ENCODE peak calls at places on chromosomes 4 and X, in seven cellular contexts. One of them, this sample, is unnamed.

GRCh38 chr4:13484749-13485345 is 707 bp upstream of the RAB28 start:
- DNase-seq in body of pancreas: no peak
- DNase-seq in AG10803: peak
- DNase-seq in mucosa of descending colon: no peak
- DNase-seq in GM06990: no peak
- DNase-seq in HCT116: peak
- DNase-seq in psoas muscle: no peak
- DNase-seq in this sample: peak

GRCh38 chrX:71867680-71868079 is 43.0 kb upstream of the NHSL2 start:
- DNase-seq in body of pancreas: no peak
- DNase-seq in AG10803: no peak
- DNase-seq in mucosa of descending colon: no peak
- DNase-seq in GM06990: no peak
- DNase-seq in HCT116: no peak
- DNase-seq in psoas muscle: no peak
- DNase-seq in this sample: no peak

GRCh38 chr4:101791189-101791572 is 651 bp downstream of the BANK1 start:
- DNase-seq in body of pancreas: peak
- DNase-seq in AG10803: no peak
- DNase-seq in mucosa of descending colon: peak
- DNase-seq in GM06990: no peak
- DNase-seq in HCT116: peak
- DNase-seq in psoas muscle: no peak
- DNase-seq in this sample: no peak

GRCh38 chr4:41819621-41820020 is 71.1 kb upstream of the PHOX2B start:
- DNase-seq in body of pancreas: no peak
- DNase-seq in AG10803: no peak
- DNase-seq in mucosa of descending colon: no peak
- DNase-seq in GM06990: no peak
- DNase-seq in HCT116: no peak
- DNase-seq in psoas muscle: no peak
- DNase-seq in this sample: no peak

GRCh38 chrX:136195247-136195646 is 47.9 kb downstream of the FHL1 start:
- DNase-seq in body of pancreas: no peak
- DNase-seq in AG10803: no peak
- DNase-seq in mucosa of descending colon: no peak
- DNase-seq in GM06990: no peak
- DNase-seq in HCT116: no peak
- DNase-seq in psoas muscle: no peak
- DNase-seq in this sample: no peak

GRCh38 chr4:100690812-100691211 is 173.0 kb upstream of the EMCN start:
- DNase-seq in body of pancreas: no peak
- DNase-seq in AG10803: no peak
- DNase-seq in mucosa of descending colon: no peak
- DNase-seq in GM06990: no peak
- DNase-seq in HCT116: no peak
- DNase-seq in psoas muscle: no peak
- DNase-seq in this sample: no peak

GRCh38 chr4:98662619-98663225 is 4.3 kb upstream of the TSPAN5 start:
- DNase-seq in body of pancreas: no peak
- DNase-seq in AG10803: peak
- DNase-seq in mucosa of descending colon: no peak
- DNase-seq in GM06990: no peak
- DNase-seq in HCT116: no peak
- DNase-seq in psoas muscle: no peak
- DNase-seq in this sample: no peak

GRCh38 chr4:111228396-111228795 is 605.5 kb upstream of the PITX2 start:
- DNase-seq in body of pancreas: no peak
- DNase-seq in AG10803: peak
- DNase-seq in mucosa of descending colon: no peak
- DNase-seq in GM06990: no peak
- DNase-seq in HCT116: no peak
- DNase-seq in psoas muscle: no peak
- DNase-seq in this sample: peak

GRCh38 chrX:15834827-15835595 is 19.6 kb downstream of the AP1S2 start:
- DNase-seq in body of pancreas: no peak
- DNase-seq in AG10803: no peak
- DNase-seq in mucosa of descending colon: no peak
- DNase-seq in GM06990: no peak
- DNase-seq in HCT116: no peak
- DNase-seq in psoas muscle: no peak
- DNase-seq in this sample: peak

GRCh38 chrX:15956684-15957083 is 102.1 kb upstream of the AP1S2 start:
- DNase-seq in body of pancreas: no peak
- DNase-seq in AG10803: no peak
- DNase-seq in mucosa of descending colon: no peak
- DNase-seq in GM06990: no peak
- DNase-seq in HCT116: no peak
- DNase-seq in psoas muscle: no peak
- DNase-seq in this sample: no peak

GRCh38 chr4:11480683-11481082 is 52.0 kb upstream of the HS3ST1 start:
- DNase-seq in body of pancreas: no peak
- DNase-seq in AG10803: no peak
- DNase-seq in mucosa of descending colon: no peak
- DNase-seq in GM06990: no peak
- DNase-seq in HCT116: no peak
- DNase-seq in psoas muscle: no peak
- DNase-seq in this sample: no peak

GRCh38 chr4:75629239-75629638 is 1.1 kb downstream of the CDKL2 start:
- DNase-seq in body of pancreas: no peak
- DNase-seq in AG10803: no peak
- DNase-seq in mucosa of descending colon: no peak
- DNase-seq in GM06990: no peak
- DNase-seq in HCT116: no peak
- DNase-seq in psoas muscle: no peak
- DNase-seq in this sample: no peak

GRCh38 chr4:142550955-142551354 is 295.1 kb downstream of the INPP4B start:
- DNase-seq in body of pancreas: no peak
- DNase-seq in AG10803: peak
- DNase-seq in mucosa of descending colon: no peak
- DNase-seq in GM06990: no peak
- DNase-seq in HCT116: peak
- DNase-seq in psoas muscle: no peak
- DNase-seq in this sample: peak

GRCh38 chr4:138182838-138183426 is 59.2 kb downstream of the SLC7A11 start:
- DNase-seq in body of pancreas: no peak
- DNase-seq in AG10803: peak
- DNase-seq in mucosa of descending colon: no peak
- DNase-seq in GM06990: no peak
- DNase-seq in HCT116: peak
- DNase-seq in psoas muscle: no peak
- DNase-seq in this sample: peak

GRCh38 chrX:47587091-47587891 is 5.1 kb downstream of the TIMP1 start:
- DNase-seq in body of pancreas: no peak
- DNase-seq in AG10803: no peak
- DNase-seq in mucosa of descending colon: no peak
- DNase-seq in GM06990: no peak
- DNase-seq in HCT116: no peak
- DNase-seq in psoas muscle: no peak
- DNase-seq in this sample: peak

GRCh38 chr4:24750106-24750505 is 45.3 kb upstream of the SOD3 start:
- DNase-seq in body of pancreas: no peak
- DNase-seq in AG10803: no peak
- DNase-seq in mucosa of descending colon: no peak
- DNase-seq in GM06990: no peak
- DNase-seq in HCT116: no peak
- DNase-seq in psoas muscle: no peak
- DNase-seq in this sample: no peak

GRCh38 chrX:9471571-9471985 is 6.7 kb downstream of the TBL1X start:
- DNase-seq in body of pancreas: no peak
- DNase-seq in AG10803: no peak
- DNase-seq in mucosa of descending colon: no peak
- DNase-seq in GM06990: no peak
- DNase-seq in HCT116: no peak
- DNase-seq in psoas muscle: no peak
- DNase-seq in this sample: no peak

GRCh38 chr4:84718699-84719098 is 135.8 kb downstream of the CDS1 start:
- DNase-seq in body of pancreas: no peak
- DNase-seq in AG10803: no peak
- DNase-seq in mucosa of descending colon: no peak
- DNase-seq in GM06990: no peak
- DNase-seq in HCT116: no peak
- DNase-seq in psoas muscle: no peak
- DNase-seq in this sample: no peak

GRCh38 chr4:153988446-153988845 is 199.6 kb upstream of the SFRP2 start:
- DNase-seq in body of pancreas: no peak
- DNase-seq in AG10803: peak
- DNase-seq in mucosa of descending colon: no peak
- DNase-seq in GM06990: no peak
- DNase-seq in HCT116: no peak
- DNase-seq in psoas muscle: no peak
- DNase-seq in this sample: peak

GRCh38 chrX:56000169-56000568 is 232.0 kb upstream of the KLF8 start:
- DNase-seq in body of pancreas: no peak
- DNase-seq in AG10803: peak
- DNase-seq in mucosa of descending colon: no peak
- DNase-seq in GM06990: no peak
- DNase-seq in HCT116: no peak
- DNase-seq in psoas muscle: no peak
- DNase-seq in this sample: no peak

GRCh38 chr4:88860594-88860993 is 163.0 kb upstream of the NAP1L5 start:
- DNase-seq in body of pancreas: no peak
- DNase-seq in AG10803: no peak
- DNase-seq in mucosa of descending colon: no peak
- DNase-seq in GM06990: no peak
- DNase-seq in HCT116: no peak
- DNase-seq in psoas muscle: no peak
- DNase-seq in this sample: peak

GRCh38 chrX:153969904-153970397 is 1.7 kb downstream of the HCFC1 start:
- DNase-seq in body of pancreas: no peak
- DNase-seq in AG10803: peak
- DNase-seq in mucosa of descending colon: no peak
- DNase-seq in GM06990: no peak
- DNase-seq in HCT116: no peak
- DNase-seq in psoas muscle: peak
- DNase-seq in this sample: no peak

GRCh38 chrX:34638116-34638515 is 19.0 kb downstream of the TMEM47 start:
- DNase-seq in body of pancreas: no peak
- DNase-seq in AG10803: peak
- DNase-seq in mucosa of descending colon: no peak
- DNase-seq in GM06990: no peak
- DNase-seq in HCT116: no peak
- DNase-seq in psoas muscle: no peak
- DNase-seq in this sample: peak

GRCh38 chrX:26722666-26723428 is 506.9 kb downstream of the MAGEB5 start:
- DNase-seq in body of pancreas: no peak
- DNase-seq in AG10803: no peak
- DNase-seq in mucosa of descending colon: no peak
- DNase-seq in GM06990: no peak
- DNase-seq in HCT116: no peak
- DNase-seq in psoas muscle: no peak
- DNase-seq in this sample: no peak

GRCh38 chr4:152957437-152958185 is 21.5 kb downstream of the FHDC1 start:
- DNase-seq in body of pancreas: peak
- DNase-seq in AG10803: no peak
- DNase-seq in mucosa of descending colon: peak
- DNase-seq in GM06990: no peak
- DNase-seq in HCT116: no peak
- DNase-seq in psoas muscle: no peak
- DNase-seq in this sample: no peak

GRCh38 chr4:90025248-90025647 is 101.9 kb upstream of the CCSER1 start:
- DNase-seq in body of pancreas: no peak
- DNase-seq in AG10803: no peak
- DNase-seq in mucosa of descending colon: no peak
- DNase-seq in GM06990: no peak
- DNase-seq in HCT116: peak
- DNase-seq in psoas muscle: no peak
- DNase-seq in this sample: peak
- TF ChIP-seq CTCF in body of pancreas: peak
- TF ChIP-seq CTCF in AG10803: no peak
- TF ChIP-seq CTCF in mucosa of descending colon: no peak
- TF ChIP-seq CTCF in GM06990: peak
- TF ChIP-seq CTCF in HCT116: peak
- TF ChIP-seq CTCF in psoas muscle: no peak
- TF ChIP-seq CTCF in this sample: no peak

GRCh38 chr4:185003596-185004351 is 14.5 kb upstream of the HELT start:
- DNase-seq in body of pancreas: no peak
- DNase-seq in AG10803: no peak
- DNase-seq in mucosa of descending colon: no peak
- DNase-seq in GM06990: no peak
- DNase-seq in HCT116: no peak
- DNase-seq in psoas muscle: no peak
- DNase-seq in this sample: no peak

GRCh38 chr4:185005209-185005819 is 13.0 kb upstream of the HELT start:
- DNase-seq in body of pancreas: peak
- DNase-seq in AG10803: peak
- DNase-seq in mucosa of descending colon: peak
- DNase-seq in GM06990: no peak
- DNase-seq in HCT116: peak
- DNase-seq in psoas muscle: peak
- DNase-seq in this sample: peak

GRCh38 chr4:185002784-185003183 is 15.5 kb upstream of the HELT start:
- DNase-seq in body of pancreas: no peak
- DNase-seq in AG10803: no peak
- DNase-seq in mucosa of descending colon: no peak
- DNase-seq in GM06990: no peak
- DNase-seq in HCT116: no peak
- DNase-seq in psoas muscle: no peak
- DNase-seq in this sample: no peak

GRCh38 chr4:185004562-185005208 is 13.6 kb upstream of the HELT start:
- DNase-seq in body of pancreas: peak
- DNase-seq in AG10803: no peak
- DNase-seq in mucosa of descending colon: peak
- DNase-seq in GM06990: no peak
- DNase-seq in HCT116: no peak
- DNase-seq in psoas muscle: peak
- DNase-seq in this sample: no peak
- TF ChIP-seq CTCF in body of pancreas: no peak
- TF ChIP-seq CTCF in AG10803: no peak
- TF ChIP-seq CTCF in mucosa of descending colon: no peak
- TF ChIP-seq CTCF in GM06990: no peak
- TF ChIP-seq CTCF in HCT116: no peak
- TF ChIP-seq CTCF in psoas muscle: no peak
- TF ChIP-seq CTCF in this sample: no peak

GRCh38 chrX:12115377-12115776 is 22.9 kb upstream of the FRMPD4 start:
- DNase-seq in body of pancreas: no peak
- DNase-seq in AG10803: no peak
- DNase-seq in mucosa of descending colon: no peak
- DNase-seq in GM06990: no peak
- DNase-seq in HCT116: no peak
- DNase-seq in psoas muscle: no peak
- DNase-seq in this sample: no peak
- TF ChIP-seq CTCF in body of pancreas: no peak
- TF ChIP-seq CTCF in AG10803: no peak
- TF ChIP-seq CTCF in mucosa of descending colon: no peak
- TF ChIP-seq CTCF in GM06990: peak
- TF ChIP-seq CTCF in HCT116: no peak
- TF ChIP-seq CTCF in psoas muscle: no peak
- TF ChIP-seq CTCF in this sample: no peak

DNA sequence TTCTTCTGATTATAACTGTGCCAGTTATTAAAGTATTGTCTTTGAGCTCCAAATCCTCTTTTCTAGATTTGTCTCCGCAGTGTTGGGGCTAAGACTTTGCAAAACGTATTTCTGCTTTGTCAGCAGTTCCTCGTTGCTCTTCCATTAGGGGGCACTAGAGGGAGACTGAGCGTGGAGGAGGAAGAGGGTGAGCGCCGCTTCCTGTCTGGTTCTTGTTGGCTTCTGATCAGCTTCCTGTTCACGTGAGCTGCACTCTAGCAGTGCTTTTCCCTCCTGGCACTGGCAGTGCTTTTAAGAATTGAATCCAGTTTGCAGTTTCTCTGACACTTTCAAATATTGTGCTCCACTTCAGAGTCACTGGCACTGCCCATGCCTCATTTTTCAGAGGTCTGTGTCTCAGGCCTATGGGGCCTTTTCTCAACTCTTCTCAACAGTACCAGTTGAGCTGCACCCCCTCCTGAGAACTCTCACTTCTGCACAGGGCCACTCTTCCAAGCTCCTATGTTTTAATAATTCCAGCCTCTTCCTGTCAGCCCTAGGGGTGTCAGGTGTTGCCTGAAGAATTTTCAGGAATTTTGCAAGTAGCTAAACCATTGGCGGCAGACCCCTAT is 54.4 kb upstream of the LCORL start:
- DNase-seq in body of pancreas: no peak
- DNase-seq in AG10803: no peak
- DNase-seq in mucosa of descending colon: peak
- DNase-seq in GM06990: peak
- DNase-seq in HCT116: peak
- DNase-seq in psoas muscle: peak
- DNase-seq in this sample: peak
- TF ChIP-seq CTCF in body of pancreas: no peak
- TF ChIP-seq CTCF in AG10803: no peak
- TF ChIP-seq CTCF in mucosa of descending colon: no peak
- TF ChIP-seq CTCF in GM06990: peak
- TF ChIP-seq CTCF in HCT116: peak
- TF ChIP-seq CTCF in psoas muscle: peak
- TF ChIP-seq CTCF in this sample: no peak